ENCODE peak calls at places on chromosomes 1 and 21, in seven cellular contexts. One of them, this sample, is unnamed.

GRCh38 chr1:25065246-25066238 is 135.5 kb upstream of the RUNX3 start:
- DNase-seq in right lobe of liver: no peak
- DNase-seq in HL-60: no peak
- DNase-seq in adipocyte: no peak
- DNase-seq in upper lobe of right lung: peak; percentile 64
- DNase-seq in CD4-positive, CD25-positive, alpha-beta regulatory T cell: no peak
- DNase-seq in right cardiac atrium: no peak
- DNase-seq in this sample: peak; percentile 53

GRCh38 chr1:38991638-38992449 is 768 bp downstream of the AKIRIN1 start:
- DNase-seq in CD4-positive, CD25-positive, alpha-beta regulatory T cell: peak; percentile 13
- DNase-seq in HL-60: no peak
- DNase-seq in right cardiac atrium: peak; percentile 55
- DNase-seq in right lobe of liver: peak; percentile 47
- DNase-seq in adipocyte: peak; percentile 71
- DNase-seq in upper lobe of right lung: peak; percentile 68
- DNase-seq in this sample: peak; percentile 48

GRCh38 chr1:168518201-168518689 is 25.6 kb downstream of the XCL2 start:
- DNase-seq in HL-60: no peak
- DNase-seq in upper lobe of right lung: no peak
- DNase-seq in right lobe of liver: no peak
- DNase-seq in right cardiac atrium: no peak
- DNase-seq in adipocyte: no peak
- DNase-seq in CD4-positive, CD25-positive, alpha-beta regulatory T cell: no peak
- DNase-seq in this sample: no peak

GRCh38 chr1:245168090-245168489 is 13.3 kb downstream of the KIF26B start:
- DNase-seq in adipocyte: no peak
- DNase-seq in upper lobe of right lung: peak; percentile 73
- DNase-seq in HL-60: no peak
- DNase-seq in CD4-positive, CD25-positive, alpha-beta regulatory T cell: no peak
- DNase-seq in right lobe of liver: peak; percentile 48
- DNase-seq in right cardiac atrium: peak; percentile 44
- DNase-seq in this sample: peak; percentile 72

GRCh38 chr1:83500987-83501591 is 497.8 kb downstream of the TTLL7 start:
- DNase-seq in right cardiac atrium: no peak
- DNase-seq in HL-60: no peak
- DNase-seq in right lobe of liver: no peak
- DNase-seq in adipocyte: no peak
- DNase-seq in upper lobe of right lung: no peak
- DNase-seq in CD4-positive, CD25-positive, alpha-beta regulatory T cell: no peak
- DNase-seq in this sample: no peak

GRCh38 chr1:18481921-18482701 is 1.4 kb downstream of the KLHDC7A start:
- DNase-seq in right lobe of liver: no peak
- DNase-seq in adipocyte: no peak
- DNase-seq in right cardiac atrium: no peak
- DNase-seq in upper lobe of right lung: no peak
- DNase-seq in HL-60: no peak
- DNase-seq in CD4-positive, CD25-positive, alpha-beta regulatory T cell: no peak
- DNase-seq in this sample: no peak

GRCh38 chr1:66436378-66437135 is 97.4 kb upstream of the SGIP1 start:
- DNase-seq in CD4-positive, CD25-positive, alpha-beta regulatory T cell: no peak
- DNase-seq in HL-60: no peak
- DNase-seq in adipocyte: peak; percentile 76
- DNase-seq in upper lobe of right lung: no peak
- DNase-seq in right lobe of liver: no peak
- DNase-seq in right cardiac atrium: no peak
- DNase-seq in this sample: no peak

GRCh38 chr1:109910123-109910962 is at the start of gene CSF1:
- DNase-seq in right lobe of liver: peak; percentile 86
- DNase-seq in CD4-positive, CD25-positive, alpha-beta regulatory T cell: peak; percentile 38
- DNase-seq in right cardiac atrium: peak; percentile 82
- DNase-seq in adipocyte: peak; percentile 89
- DNase-seq in HL-60: no peak
- DNase-seq in upper lobe of right lung: peak; percentile 88
- DNase-seq in this sample: peak; percentile 82

GRCh38 chr21:25373126-25374082 is 233.9 kb downstream of the MRPL39 start:
- DNase-seq in right lobe of liver: no peak
- DNase-seq in CD4-positive, CD25-positive, alpha-beta regulatory T cell: no peak
- DNase-seq in adipocyte: no peak
- DNase-seq in HL-60: no peak
- DNase-seq in right cardiac atrium: no peak
- DNase-seq in upper lobe of right lung: no peak
- DNase-seq in this sample: no peak

GRCh38 chr1:33012165-33012564 is 24.5 kb downstream of the AK2 start:
- DNase-seq in upper lobe of right lung: no peak
- DNase-seq in right lobe of liver: no peak
- DNase-seq in right cardiac atrium: no peak
- DNase-seq in HL-60: no peak
- DNase-seq in CD4-positive, CD25-positive, alpha-beta regulatory T cell: no peak
- DNase-seq in adipocyte: no peak
- DNase-seq in this sample: no peak

GRCh38 chr1:67405473-67406245 is 24.5 kb downstream of the SERBP1 start:
- DNase-seq in upper lobe of right lung: no peak
- DNase-seq in HL-60: no peak
- DNase-seq in right cardiac atrium: no peak
- DNase-seq in CD4-positive, CD25-positive, alpha-beta regulatory T cell: no peak
- DNase-seq in adipocyte: no peak
- DNase-seq in right lobe of liver: no peak
- DNase-seq in this sample: no peak

DNA sequence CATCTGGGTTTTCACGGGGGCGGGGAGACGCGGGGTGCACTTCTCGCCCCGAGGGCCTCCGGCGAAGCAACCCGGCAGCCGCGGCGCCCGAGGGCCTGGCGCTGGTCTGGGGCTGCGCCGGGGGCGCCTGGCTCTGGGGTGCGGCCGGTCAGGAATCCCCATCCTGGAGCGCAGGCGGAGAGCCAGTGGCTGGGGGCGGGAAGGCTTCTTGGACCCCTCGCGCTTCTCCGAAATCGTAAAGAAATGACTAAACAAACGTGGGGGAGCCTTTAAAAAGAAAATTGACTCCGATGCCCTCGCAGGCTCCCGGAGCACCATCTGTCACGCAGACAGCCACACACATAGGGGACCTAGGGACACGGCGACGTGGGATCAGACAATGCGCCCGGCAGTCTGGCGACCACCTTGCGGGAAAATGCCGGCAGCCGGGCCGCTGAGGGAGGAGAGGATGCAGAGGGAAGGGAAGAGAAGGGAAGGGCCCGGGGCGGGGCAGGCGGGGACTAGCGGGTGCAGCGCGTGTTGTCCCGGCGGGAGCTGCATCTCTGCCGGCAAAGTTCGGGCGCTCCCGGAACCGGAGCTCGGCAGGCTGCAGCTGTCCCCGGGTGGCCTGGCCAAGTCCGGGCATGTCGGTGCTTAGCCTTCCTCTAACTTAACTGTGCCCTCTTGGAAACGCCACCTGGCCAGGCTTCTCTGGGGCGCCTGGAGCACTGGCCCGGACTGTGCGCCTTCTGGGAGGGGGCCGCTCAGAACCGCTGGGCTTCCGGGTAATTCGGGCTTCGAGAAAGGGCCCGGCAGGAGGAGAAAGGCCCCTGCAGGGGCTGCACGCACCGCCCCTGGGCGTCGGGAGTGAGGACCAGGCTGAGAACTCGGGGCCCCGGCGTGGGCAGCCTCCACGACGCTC is 1.9 kb downstream of the NHLH2 start:
- DNase-seq in right lobe of liver: peak; percentile 24
- DNase-seq in adipocyte: peak; percentile 45
- DNase-seq in right cardiac atrium: peak; percentile 18
- DNase-seq in upper lobe of right lung: peak; percentile 75
- DNase-seq in CD4-positive, CD25-positive, alpha-beta regulatory T cell: no peak
- DNase-seq in HL-60: no peak
- DNase-seq in this sample: peak; percentile 55
- H3K4me3 ChIP-seq in right lobe of liver: no peak overlapping the region
- H3K4me3 ChIP-seq in adipocyte: peak overlapping the region; percentile 71
- H3K4me3 ChIP-seq in right cardiac atrium: peak overlapping the region; percentile 48
- H3K4me3 ChIP-seq in upper lobe of right lung: peak overlapping the region; percentile 36
- H3K4me3 ChIP-seq in CD4-positive, CD25-positive, alpha-beta regulatory T cell: no peak overlapping the region
- H3K4me3 ChIP-seq in HL-60: peak overlapping the region; percentile 37
- H3K4me3 ChIP-seq in this sample: peak overlapping the region; percentile 42

DNA sequence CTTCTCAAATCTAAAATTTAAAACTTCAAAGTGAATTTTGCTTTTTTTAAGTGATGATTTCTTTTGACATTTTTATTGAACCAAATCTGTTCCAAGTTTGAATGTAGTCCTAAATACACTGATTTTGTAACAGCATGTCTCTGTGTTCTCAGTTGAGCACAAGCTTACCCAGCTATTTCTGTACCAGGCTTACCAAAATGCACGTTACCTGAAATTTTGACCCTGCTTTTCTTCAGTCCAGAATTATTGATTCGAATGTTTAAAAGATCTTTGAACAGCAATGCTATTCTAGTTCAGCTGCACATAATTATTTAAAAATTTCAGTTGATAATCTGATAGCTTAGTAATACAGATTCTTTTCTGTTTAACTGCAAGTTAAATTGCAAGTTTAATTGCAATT is 25.6 kb downstream of the AGO4 start:
- DNase-seq in upper lobe of right lung: no peak
- DNase-seq in adipocyte: no peak
- DNase-seq in right lobe of liver: no peak
- DNase-seq in CD4-positive, CD25-positive, alpha-beta regulatory T cell: no peak
- DNase-seq in right cardiac atrium: no peak
- DNase-seq in HL-60: no peak
- DNase-seq in this sample: no peak
- H3K4me3 ChIP-seq in upper lobe of right lung: no peak overlapping the region
- H3K4me3 ChIP-seq in adipocyte: no peak overlapping the region
- H3K4me3 ChIP-seq in right lobe of liver: no peak overlapping the region
- H3K4me3 ChIP-seq in CD4-positive, CD25-positive, alpha-beta regulatory T cell: no peak overlapping the region
- H3K4me3 ChIP-seq in right cardiac atrium: no peak overlapping the region
- H3K4me3 ChIP-seq in HL-60: no peak overlapping the region
- H3K4me3 ChIP-seq in this sample: no peak overlapping the region

GRCh38 chr1:158687037-158687436 is 522 bp upstream of the SPTA1 start:
- DNase-seq in CD4-positive, CD25-positive, alpha-beta regulatory T cell: no peak
- DNase-seq in HL-60: no peak
- DNase-seq in right lobe of liver: no peak
- DNase-seq in adipocyte: no peak
- DNase-seq in upper lobe of right lung: no peak
- DNase-seq in right cardiac atrium: no peak
- DNase-seq in this sample: no peak
- H3K4me3 ChIP-seq in CD4-positive, CD25-positive, alpha-beta regulatory T cell: no peak overlapping the region
- H3K4me3 ChIP-seq in HL-60: no peak overlapping the region
- H3K4me3 ChIP-seq in right lobe of liver: no peak overlapping the region
- H3K4me3 ChIP-seq in adipocyte: no peak overlapping the region
- H3K4me3 ChIP-seq in upper lobe of right lung: no peak overlapping the region
- H3K4me3 ChIP-seq in right cardiac atrium: no peak overlapping the region
- H3K4me3 ChIP-seq in this sample: no peak overlapping the region

DNA sequence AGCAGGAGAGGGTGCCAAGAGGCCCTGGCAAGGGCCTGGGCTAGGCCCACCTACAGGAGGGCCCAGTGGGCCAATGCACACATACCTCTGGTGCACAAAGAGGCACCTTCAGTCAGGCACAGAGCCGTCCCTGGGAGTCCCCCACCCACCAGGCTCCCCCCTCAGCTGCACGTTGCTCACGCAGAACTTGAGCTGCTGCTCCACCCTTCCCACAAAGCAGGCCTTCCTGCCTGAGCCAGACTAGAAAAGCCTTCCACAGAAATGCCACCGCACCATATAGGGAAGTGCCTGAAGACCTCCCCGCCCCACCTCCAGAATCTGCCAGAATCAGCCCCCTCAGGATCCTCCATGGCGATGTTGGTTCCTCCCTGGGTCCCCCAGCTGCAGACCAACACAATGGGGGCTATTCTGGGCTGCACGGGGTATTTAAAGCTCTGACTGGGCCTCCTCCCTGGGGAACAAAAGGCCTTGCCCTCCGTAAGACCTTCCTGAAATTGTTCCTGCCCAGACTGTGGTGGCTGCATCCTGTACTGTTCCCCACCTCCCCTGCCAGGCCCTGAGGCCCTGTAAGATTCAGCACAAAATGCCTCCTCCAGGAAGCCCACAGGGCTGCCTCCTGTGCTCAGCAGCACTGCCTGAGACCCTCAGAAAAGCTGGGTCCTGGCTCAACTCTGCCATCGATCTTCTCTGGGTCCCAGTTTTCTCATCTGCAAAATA is 27.2 kb downstream of the HSPG2 start:
- DNase-seq in right lobe of liver: peak; percentile 42
- DNase-seq in right cardiac atrium: peak; percentile 81
- DNase-seq in adipocyte: peak; percentile 86
- DNase-seq in CD4-positive, CD25-positive, alpha-beta regulatory T cell: no peak
- DNase-seq in HL-60: no peak
- DNase-seq in upper lobe of right lung: peak; percentile 65
- DNase-seq in this sample: no peak
- H3K4me3 ChIP-seq in right lobe of liver: no peak overlapping the region
- H3K4me3 ChIP-seq in right cardiac atrium: no peak overlapping the region
- H3K4me3 ChIP-seq in adipocyte: no peak overlapping the region
- H3K4me3 ChIP-seq in CD4-positive, CD25-positive, alpha-beta regulatory T cell: no peak overlapping the region
- H3K4me3 ChIP-seq in HL-60: no peak overlapping the region
- H3K4me3 ChIP-seq in upper lobe of right lung: no peak overlapping the region
- H3K4me3 ChIP-seq in this sample: no peak overlapping the region

GRCh38 chr1:193211539-193211938 is 25.1 kb upstream of the B3GALT2 start:
- DNase-seq in upper lobe of right lung: no peak
- DNase-seq in CD4-positive, CD25-positive, alpha-beta regulatory T cell: no peak
- DNase-seq in right lobe of liver: no peak
- DNase-seq in adipocyte: peak; percentile 71
- DNase-seq in right cardiac atrium: no peak
- DNase-seq in HL-60: no peak
- DNase-seq in this sample: no peak
- H3K4me3 ChIP-seq in upper lobe of right lung: no peak overlapping the region
- H3K4me3 ChIP-seq in CD4-positive, CD25-positive, alpha-beta regulatory T cell: no peak overlapping the region
- H3K4me3 ChIP-seq in right lobe of liver: no peak overlapping the region
- H3K4me3 ChIP-seq in adipocyte: no peak overlapping the region
- H3K4me3 ChIP-seq in right cardiac atrium: no peak overlapping the region
- H3K4me3 ChIP-seq in HL-60: no peak overlapping the region
- H3K4me3 ChIP-seq in this sample: no peak overlapping the region

DNA sequence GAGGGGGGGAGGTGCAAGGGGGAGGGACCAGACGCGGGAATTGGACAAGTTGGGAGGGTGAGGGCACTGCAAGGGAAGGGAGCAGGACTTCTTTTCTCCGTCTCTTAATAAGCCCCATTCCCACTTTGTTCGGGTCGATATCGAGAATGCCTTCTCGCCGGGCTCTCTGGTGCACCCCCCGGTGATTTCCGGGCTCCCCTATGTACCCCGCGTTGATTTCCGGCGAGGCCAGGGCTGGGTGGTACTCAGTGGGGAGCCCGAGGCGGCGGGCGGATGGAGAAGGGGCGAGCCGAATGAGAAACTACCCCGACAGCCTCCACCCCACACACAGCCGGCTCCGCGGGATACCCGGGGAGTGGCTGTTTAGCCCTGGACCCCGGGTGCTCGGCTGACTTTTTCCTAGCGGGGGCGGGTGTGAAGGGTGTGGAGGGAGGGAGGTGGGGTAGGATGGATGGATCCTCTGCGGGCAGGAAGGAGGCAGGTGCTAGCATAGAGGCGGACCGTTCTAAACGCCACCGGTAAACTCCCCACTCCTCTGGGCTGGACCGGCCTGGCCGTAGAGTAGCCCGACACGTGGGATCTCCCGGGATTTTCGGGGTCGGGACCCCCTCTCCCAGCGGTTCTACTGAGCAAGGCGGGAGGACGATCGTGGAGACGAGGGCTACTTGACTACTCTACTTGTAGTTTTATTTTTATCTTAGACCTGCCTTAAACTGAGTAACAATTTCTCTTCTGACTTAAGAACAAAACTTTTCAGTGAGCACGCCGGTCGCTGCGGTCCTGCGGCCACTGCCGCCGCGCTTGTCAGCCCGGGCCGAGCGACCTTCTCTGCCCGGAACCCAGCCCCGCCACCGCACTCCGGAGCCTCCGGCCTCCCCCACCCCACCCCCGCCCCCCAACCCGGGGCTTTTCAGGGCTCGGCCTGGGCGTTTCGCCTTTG is 1.0 kb downstream of the RNF220 start:
- DNase-seq in upper lobe of right lung: no peak
- DNase-seq in adipocyte: peak; percentile 50
- DNase-seq in HL-60: no peak
- DNase-seq in right lobe of liver: peak; percentile 33
- DNase-seq in right cardiac atrium: no peak
- DNase-seq in CD4-positive, CD25-positive, alpha-beta regulatory T cell: no peak
- DNase-seq in this sample: peak; percentile 54
- H3K4me3 ChIP-seq in upper lobe of right lung: peak overlapping the region; percentile 50
- H3K4me3 ChIP-seq in adipocyte: peak overlapping the region; percentile 76
- H3K4me3 ChIP-seq in HL-60: no peak overlapping the region
- H3K4me3 ChIP-seq in right lobe of liver: peak overlapping the region; percentile 15
- H3K4me3 ChIP-seq in right cardiac atrium: peak overlapping the region; percentile 26
- H3K4me3 ChIP-seq in CD4-positive, CD25-positive, alpha-beta regulatory T cell: peak overlapping the region; percentile 59
- H3K4me3 ChIP-seq in this sample: peak overlapping the region; percentile 58